ENCODE peak calls at places on chromosomes 13 and 19, in nine cellular contexts. One of them, this sample, is unnamed.

GRCh38 chr19:50258918-50259372 is 55.5 kb downstream of the MYH14 start:
- DNase-seq in colonic mucosa: peak; percentile 34
- DNase-seq in hepatocyte: peak; percentile 41
- DNase-seq in RPMI8226: peak; percentile 38
- DNase-seq in putamen: no peak
- DNase-seq in stimulated activated CD4-positive, alpha-beta T cell treated with anti-CD3 and anti-CD28 coated beads, Interleukin-4, amount 100 ng/mL, for 1 hour: peak; percentile 8
- DNase-seq in CD4-positive, CD25-positive, alpha-beta regulatory T cell: no peak
- DNase-seq in stomach: peak; percentile 31
- DNase-seq in OCI-LY7: peak; percentile 6
- DNase-seq in this sample: no peak

GRCh38 chr13:99916366-99917103 is 55.0 kb downstream of the ZIC5 start:
- DNase-seq in stomach: no peak
- DNase-seq in RPMI8226: peak; percentile 52
- DNase-seq in stimulated activated CD4-positive, alpha-beta T cell treated with anti-CD3 and anti-CD28 coated beads, Interleukin-4, amount 100 ng/mL, for 1 hour: no peak
- DNase-seq in CD4-positive, CD25-positive, alpha-beta regulatory T cell: no peak
- DNase-seq in putamen: peak; percentile 67
- DNase-seq in hepatocyte: peak; percentile 74
- DNase-seq in colonic mucosa: peak; percentile 46
- DNase-seq in OCI-LY7: peak; percentile 30
- DNase-seq in this sample: peak; percentile 63

GRCh38 chr19:22945560-22945959 is 57.4 kb downstream of the ZNF728 start:
- DNase-seq in putamen: no peak
- DNase-seq in hepatocyte: no peak
- DNase-seq in stomach: no peak
- DNase-seq in CD4-positive, CD25-positive, alpha-beta regulatory T cell: no peak
- DNase-seq in colonic mucosa: no peak
- DNase-seq in stimulated activated CD4-positive, alpha-beta T cell treated with anti-CD3 and anti-CD28 coated beads, Interleukin-4, amount 100 ng/mL, for 1 hour: no peak
- DNase-seq in RPMI8226: peak; percentile 18
- DNase-seq in OCI-LY7: peak; percentile 69
- DNase-seq in this sample: no peak

GRCh38 chr13:113328851-113329250 is 31.8 kb downstream of the LAMP1 start:
- DNase-seq in hepatocyte: no peak
- DNase-seq in CD4-positive, CD25-positive, alpha-beta regulatory T cell: no peak
- DNase-seq in RPMI8226: no peak
- DNase-seq in stimulated activated CD4-positive, alpha-beta T cell treated with anti-CD3 and anti-CD28 coated beads, Interleukin-4, amount 100 ng/mL, for 1 hour: no peak
- DNase-seq in colonic mucosa: no peak
- DNase-seq in putamen: no peak
- DNase-seq in stomach: no peak
- DNase-seq in OCI-LY7: no peak
- DNase-seq in this sample: no peak

GRCh38 chr13:24288870-24289269 is 20.5 kb upstream of the C1QTNF9 start:
- DNase-seq in stimulated activated CD4-positive, alpha-beta T cell treated with anti-CD3 and anti-CD28 coated beads, Interleukin-4, amount 100 ng/mL, for 1 hour: no peak
- DNase-seq in putamen: no peak
- DNase-seq in OCI-LY7: no peak
- DNase-seq in stomach: no peak
- DNase-seq in CD4-positive, CD25-positive, alpha-beta regulatory T cell: no peak
- DNase-seq in colonic mucosa: no peak
- DNase-seq in RPMI8226: no peak
- DNase-seq in hepatocyte: no peak
- DNase-seq in this sample: peak; percentile 57

GRCh38 chr13:95614641-95615245 is 29.8 kb downstream of the DZIP1 start:
- DNase-seq in colonic mucosa: no peak
- DNase-seq in stomach: no peak
- DNase-seq in RPMI8226: no peak
- DNase-seq in stimulated activated CD4-positive, alpha-beta T cell treated with anti-CD3 and anti-CD28 coated beads, Interleukin-4, amount 100 ng/mL, for 1 hour: no peak
- DNase-seq in putamen: no peak
- DNase-seq in CD4-positive, CD25-positive, alpha-beta regulatory T cell: no peak
- DNase-seq in hepatocyte: no peak
- DNase-seq in OCI-LY7: no peak
- DNase-seq in this sample: no peak

GRCh38 chr13:45707701-45708100 is 5.6 kb downstream of the CBY2 start:
- DNase-seq in RPMI8226: no peak
- DNase-seq in putamen: no peak
- DNase-seq in stomach: no peak
- DNase-seq in colonic mucosa: no peak
- DNase-seq in CD4-positive, CD25-positive, alpha-beta regulatory T cell: no peak
- DNase-seq in OCI-LY7: no peak
- DNase-seq in hepatocyte: no peak
- DNase-seq in stimulated activated CD4-positive, alpha-beta T cell treated with anti-CD3 and anti-CD28 coated beads, Interleukin-4, amount 100 ng/mL, for 1 hour: no peak
- DNase-seq in this sample: no peak

GRCh38 chr19:43784251-43784980 is 3.6 kb upstream of the KCNN4 start:
- DNase-seq in stomach: peak; percentile 62
- DNase-seq in RPMI8226: peak; percentile 67
- DNase-seq in stimulated activated CD4-positive, alpha-beta T cell treated with anti-CD3 and anti-CD28 coated beads, Interleukin-4, amount 100 ng/mL, for 1 hour: peak; percentile 72
- DNase-seq in CD4-positive, CD25-positive, alpha-beta regulatory T cell: peak; percentile 52
- DNase-seq in colonic mucosa: peak; percentile 73
- DNase-seq in OCI-LY7: peak; percentile 89
- DNase-seq in putamen: no peak
- DNase-seq in hepatocyte: peak; percentile 74
- DNase-seq in this sample: peak; percentile 66

GRCh38 chr19:5567360-5567970 is at the start of gene TINCR:
- DNase-seq in OCI-LY7: no peak
- DNase-seq in CD4-positive, CD25-positive, alpha-beta regulatory T cell: no peak
- DNase-seq in colonic mucosa: no peak
- DNase-seq in stimulated activated CD4-positive, alpha-beta T cell treated with anti-CD3 and anti-CD28 coated beads, Interleukin-4, amount 100 ng/mL, for 1 hour: no peak
- DNase-seq in stomach: no peak
- DNase-seq in hepatocyte: peak; percentile 56
- DNase-seq in putamen: no peak
- DNase-seq in RPMI8226: no peak
- DNase-seq in this sample: no peak

GRCh38 chr13:99356216-99357089 is 49.3 kb upstream of the GPR183 start:
- DNase-seq in hepatocyte: no peak
- DNase-seq in CD4-positive, CD25-positive, alpha-beta regulatory T cell: peak; percentile 63
- DNase-seq in stimulated activated CD4-positive, alpha-beta T cell treated with anti-CD3 and anti-CD28 coated beads, Interleukin-4, amount 100 ng/mL, for 1 hour: no peak
- DNase-seq in stomach: no peak
- DNase-seq in colonic mucosa: no peak
- DNase-seq in OCI-LY7: peak; percentile 38
- DNase-seq in putamen: peak; percentile 43
- DNase-seq in RPMI8226: peak; percentile 73
- DNase-seq in this sample: peak; percentile 57

GRCh38 chr19:48350856-48351255 is 12.9 kb downstream of the TMEM143 start:
- DNase-seq in colonic mucosa: no peak
- DNase-seq in OCI-LY7: no peak
- DNase-seq in hepatocyte: no peak
- DNase-seq in stimulated activated CD4-positive, alpha-beta T cell treated with anti-CD3 and anti-CD28 coated beads, Interleukin-4, amount 100 ng/mL, for 1 hour: no peak
- DNase-seq in CD4-positive, CD25-positive, alpha-beta regulatory T cell: no peak
- DNase-seq in stomach: no peak
- DNase-seq in putamen: no peak
- DNase-seq in RPMI8226: no peak
- DNase-seq in this sample: no peak

GRCh38 chr13:75744127-75744526 is 108.0 kb downstream of the LMO7 start:
- DNase-seq in stomach: no peak
- DNase-seq in colonic mucosa: no peak
- DNase-seq in hepatocyte: no peak
- DNase-seq in stimulated activated CD4-positive, alpha-beta T cell treated with anti-CD3 and anti-CD28 coated beads, Interleukin-4, amount 100 ng/mL, for 1 hour: no peak
- DNase-seq in putamen: no peak
- DNase-seq in RPMI8226: no peak
- DNase-seq in CD4-positive, CD25-positive, alpha-beta regulatory T cell: no peak
- DNase-seq in OCI-LY7: no peak
- DNase-seq in this sample: no peak

GRCh38 chr13:31056650-31057275 is 104.9 kb downstream of the HSPH1 start:
- DNase-seq in OCI-LY7: no peak
- DNase-seq in putamen: no peak
- DNase-seq in RPMI8226: no peak
- DNase-seq in stomach: no peak
- DNase-seq in colonic mucosa: no peak
- DNase-seq in CD4-positive, CD25-positive, alpha-beta regulatory T cell: no peak
- DNase-seq in hepatocyte: no peak
- DNase-seq in stimulated activated CD4-positive, alpha-beta T cell treated with anti-CD3 and anti-CD28 coated beads, Interleukin-4, amount 100 ng/mL, for 1 hour: no peak
- DNase-seq in this sample: no peak

GRCh38 chr13:111387945-111388600 is 67.6 kb downstream of the TEX29 start:
- DNase-seq in hepatocyte: no peak
- DNase-seq in colonic mucosa: no peak
- DNase-seq in putamen: no peak
- DNase-seq in stomach: peak; percentile 10
- DNase-seq in stimulated activated CD4-positive, alpha-beta T cell treated with anti-CD3 and anti-CD28 coated beads, Interleukin-4, amount 100 ng/mL, for 1 hour: no peak
- DNase-seq in RPMI8226: no peak
- DNase-seq in CD4-positive, CD25-positive, alpha-beta regulatory T cell: no peak
- DNase-seq in OCI-LY7: no peak
- DNase-seq in this sample: no peak

GRCh38 chr13:52156724-52157251 is 2.6 kb downstream of the NEK3 start:
- DNase-seq in CD4-positive, CD25-positive, alpha-beta regulatory T cell: no peak
- DNase-seq in stomach: no peak
- DNase-seq in RPMI8226: no peak
- DNase-seq in hepatocyte: no peak
- DNase-seq in stimulated activated CD4-positive, alpha-beta T cell treated with anti-CD3 and anti-CD28 coated beads, Interleukin-4, amount 100 ng/mL, for 1 hour: no peak
- DNase-seq in putamen: no peak
- DNase-seq in colonic mucosa: no peak
- DNase-seq in OCI-LY7: no peak
- DNase-seq in this sample: no peak

GRCh38 chr19:19602136-19602712 is 16.3 kb downstream of the PBX4 start:
- DNase-seq in CD4-positive, CD25-positive, alpha-beta regulatory T cell: peak; percentile 56
- DNase-seq in stomach: no peak
- DNase-seq in OCI-LY7: no peak
- DNase-seq in stimulated activated CD4-positive, alpha-beta T cell treated with anti-CD3 and anti-CD28 coated beads, Interleukin-4, amount 100 ng/mL, for 1 hour: no peak
- DNase-seq in RPMI8226: no peak
- DNase-seq in putamen: no peak
- DNase-seq in colonic mucosa: peak; percentile 51
- DNase-seq in hepatocyte: no peak
- DNase-seq in this sample: no peak

GRCh38 chr13:99013951-99014350 is 36.1 kb upstream of the DOCK9 start:
- DNase-seq in hepatocyte: no peak
- DNase-seq in CD4-positive, CD25-positive, alpha-beta regulatory T cell: no peak
- DNase-seq in stimulated activated CD4-positive, alpha-beta T cell treated with anti-CD3 and anti-CD28 coated beads, Interleukin-4, amount 100 ng/mL, for 1 hour: no peak
- DNase-seq in stomach: no peak
- DNase-seq in putamen: no peak
- DNase-seq in OCI-LY7: no peak
- DNase-seq in RPMI8226: no peak
- DNase-seq in colonic mucosa: no peak
- DNase-seq in this sample: no peak

GRCh38 chr13:42367836-42368235 is 95.9 kb downstream of the AKAP11 start:
- DNase-seq in RPMI8226: no peak
- DNase-seq in hepatocyte: no peak
- DNase-seq in stimulated activated CD4-positive, alpha-beta T cell treated with anti-CD3 and anti-CD28 coated beads, Interleukin-4, amount 100 ng/mL, for 1 hour: no peak
- DNase-seq in putamen: no peak
- DNase-seq in stomach: no peak
- DNase-seq in CD4-positive, CD25-positive, alpha-beta regulatory T cell: no peak
- DNase-seq in colonic mucosa: no peak
- DNase-seq in OCI-LY7: no peak
- DNase-seq in this sample: no peak

GRCh38 chr13:80979035-80979641 is 638.2 kb upstream of the SPRY2 start:
- DNase-seq in stimulated activated CD4-positive, alpha-beta T cell treated with anti-CD3 and anti-CD28 coated beads, Interleukin-4, amount 100 ng/mL, for 1 hour: no peak
- DNase-seq in OCI-LY7: peak; percentile 53
- DNase-seq in colonic mucosa: peak; percentile 26
- DNase-seq in putamen: peak; percentile 67
- DNase-seq in CD4-positive, CD25-positive, alpha-beta regulatory T cell: no peak
- DNase-seq in hepatocyte: peak; percentile 80
- DNase-seq in RPMI8226: peak; percentile 51
- DNase-seq in stomach: peak; percentile 28
- DNase-seq in this sample: peak; percentile 71

GRCh38 chr13:69970521-69970920 is 137.1 kb upstream of the ATXN8OS start:
- DNase-seq in CD4-positive, CD25-positive, alpha-beta regulatory T cell: no peak
- DNase-seq in hepatocyte: peak; percentile 32
- DNase-seq in colonic mucosa: no peak
- DNase-seq in putamen: no peak
- DNase-seq in stimulated activated CD4-positive, alpha-beta T cell treated with anti-CD3 and anti-CD28 coated beads, Interleukin-4, amount 100 ng/mL, for 1 hour: no peak
- DNase-seq in RPMI8226: no peak
- DNase-seq in stomach: no peak
- DNase-seq in OCI-LY7: no peak
- DNase-seq in this sample: no peak

GRCh38 chr13:36029171-36029570 is 102.0 kb downstream of the DCLK1 start:
- DNase-seq in stomach: no peak
- DNase-seq in colonic mucosa: no peak
- DNase-seq in CD4-positive, CD25-positive, alpha-beta regulatory T cell: no peak
- DNase-seq in RPMI8226: no peak
- DNase-seq in stimulated activated CD4-positive, alpha-beta T cell treated with anti-CD3 and anti-CD28 coated beads, Interleukin-4, amount 100 ng/mL, for 1 hour: no peak
- DNase-seq in OCI-LY7: no peak
- DNase-seq in hepatocyte: no peak
- DNase-seq in putamen: no peak
- DNase-seq in this sample: no peak

GRCh38 chr19:3224346-3225325 is at the start of gene CELF5:
- DNase-seq in putamen: peak; percentile 27
- DNase-seq in hepatocyte: peak; percentile 80
- DNase-seq in CD4-positive, CD25-positive, alpha-beta regulatory T cell: peak; percentile 50
- DNase-seq in stimulated activated CD4-positive, alpha-beta T cell treated with anti-CD3 and anti-CD28 coated beads, Interleukin-4, amount 100 ng/mL, for 1 hour: peak; percentile 68
- DNase-seq in colonic mucosa: peak; percentile 40
- DNase-seq in RPMI8226: peak; percentile 73
- DNase-seq in OCI-LY7: peak; percentile 60
- DNase-seq in stomach: peak; percentile 61
- DNase-seq in this sample: no peak

GRCh38 chr13:109790071-109790470 is 3.7 kb upstream of the IRS2 start:
- DNase-seq in stimulated activated CD4-positive, alpha-beta T cell treated with anti-CD3 and anti-CD28 coated beads, Interleukin-4, amount 100 ng/mL, for 1 hour: no peak
- DNase-seq in CD4-positive, CD25-positive, alpha-beta regulatory T cell: no peak
- DNase-seq in OCI-LY7: no peak
- DNase-seq in hepatocyte: no peak
- DNase-seq in colonic mucosa: no peak
- DNase-seq in RPMI8226: no peak
- DNase-seq in putamen: no peak
- DNase-seq in stomach: no peak
- DNase-seq in this sample: no peak

GRCh38 chr13:99905224-99905623 is 66.3 kb downstream of the ZIC5 start:
- DNase-seq in RPMI8226: peak; percentile 72
- DNase-seq in stimulated activated CD4-positive, alpha-beta T cell treated with anti-CD3 and anti-CD28 coated beads, Interleukin-4, amount 100 ng/mL, for 1 hour: no peak
- DNase-seq in hepatocyte: no peak
- DNase-seq in CD4-positive, CD25-positive, alpha-beta regulatory T cell: no peak
- DNase-seq in stomach: no peak
- DNase-seq in colonic mucosa: no peak
- DNase-seq in OCI-LY7: no peak
- DNase-seq in putamen: no peak
- DNase-seq in this sample: no peak

GRCh38 chr13:40470665-40471064 is 195.8 kb downstream of the FOXO1 start:
- DNase-seq in stimulated activated CD4-positive, alpha-beta T cell treated with anti-CD3 and anti-CD28 coated beads, Interleukin-4, amount 100 ng/mL, for 1 hour: no peak
- DNase-seq in stomach: no peak
- DNase-seq in colonic mucosa: no peak
- DNase-seq in OCI-LY7: no peak
- DNase-seq in CD4-positive, CD25-positive, alpha-beta regulatory T cell: no peak
- DNase-seq in putamen: no peak
- DNase-seq in hepatocyte: no peak
- DNase-seq in RPMI8226: no peak
- DNase-seq in this sample: no peak

This sample was measured in fibroblast of the conjunctiva.